ENCODE peak calls at places on chromosomes 4 and X, in eight cellular contexts. One of them, this sample, is unnamed.

GRCh38 chr4:156970501-156971167 is 965 bp downstream of the PDGFC start:
- DNase-seq in left ventricle myocardium inferior: peak; percentile 55
- DNase-seq in fibroblast of lung: peak; percentile 70
- DNase-seq in Panc1: no peak
- DNase-seq in endothelial cell of umbilical vein: peak; percentile 73
- DNase-seq in transverse colon: peak; percentile 61
- DNase-seq in lower lobe of right lung: peak; percentile 76
- DNase-seq in PC-3: peak; percentile 56
- DNase-seq in this sample: no peak

GRCh38 chrX:22674947-22675346 is 324.8 kb upstream of the DDX53 start:
- DNase-seq in left ventricle myocardium inferior: no peak
- DNase-seq in fibroblast of lung: no peak
- DNase-seq in Panc1: no peak
- DNase-seq in endothelial cell of umbilical vein: no peak
- DNase-seq in transverse colon: no peak
- DNase-seq in lower lobe of right lung: no peak
- DNase-seq in PC-3: no peak
- DNase-seq in this sample: no peak

GRCh38 chr4:97924341-97924958 is 218.8 kb downstream of the STPG2 start:
- DNase-seq in left ventricle myocardium inferior: no peak
- DNase-seq in fibroblast of lung: no peak
- DNase-seq in Panc1: no peak
- DNase-seq in endothelial cell of umbilical vein: peak; percentile 6
- DNase-seq in transverse colon: no peak
- DNase-seq in lower lobe of right lung: no peak
- DNase-seq in PC-3: no peak
- DNase-seq in this sample: no peak

GRCh38 chrX:71128166-71128833 is 9.9 kb downstream of the MED12 start:
- DNase-seq in left ventricle myocardium inferior: no peak
- DNase-seq in fibroblast of lung: no peak
- DNase-seq in Panc1: no peak
- DNase-seq in endothelial cell of umbilical vein: no peak
- DNase-seq in transverse colon: no peak
- DNase-seq in lower lobe of right lung: no peak
- DNase-seq in PC-3: no peak
- DNase-seq in this sample: peak; percentile 9

GRCh38 chr4:48109413-48110263 is 24.4 kb downstream of the TXK start:
- DNase-seq in left ventricle myocardium inferior: no peak
- DNase-seq in fibroblast of lung: peak; percentile 56
- DNase-seq in Panc1: peak; percentile 35
- DNase-seq in endothelial cell of umbilical vein: peak; percentile 66
- DNase-seq in transverse colon: no peak
- DNase-seq in lower lobe of right lung: no peak
- DNase-seq in PC-3: peak; percentile 74
- DNase-seq in this sample: peak; percentile 23

GRCh38 chr4:73445383-73446335 is 9.6 kb downstream of the AFP start:
- DNase-seq in left ventricle myocardium inferior: no peak
- DNase-seq in fibroblast of lung: no peak
- DNase-seq in Panc1: no peak
- DNase-seq in endothelial cell of umbilical vein: no peak
- DNase-seq in transverse colon: no peak
- DNase-seq in lower lobe of right lung: no peak
- DNase-seq in PC-3: no peak
- DNase-seq in this sample: no peak

GRCh38 chr4:149793459-149793858 is 22.2 kb downstream of the IQCM start:
- DNase-seq in left ventricle myocardium inferior: no peak
- DNase-seq in fibroblast of lung: peak; percentile 49
- DNase-seq in Panc1: no peak
- DNase-seq in endothelial cell of umbilical vein: no peak
- DNase-seq in transverse colon: no peak
- DNase-seq in lower lobe of right lung: no peak
- DNase-seq in PC-3: peak; percentile 25
- DNase-seq in this sample: peak; percentile 21

GRCh38 chr4:88609387-88609786 is 17.1 kb downstream of the HERC3 start:
- DNase-seq in left ventricle myocardium inferior: no peak
- DNase-seq in fibroblast of lung: no peak
- DNase-seq in Panc1: no peak
- DNase-seq in endothelial cell of umbilical vein: peak; percentile 69
- DNase-seq in transverse colon: no peak
- DNase-seq in lower lobe of right lung: no peak
- DNase-seq in PC-3: peak; percentile 57
- DNase-seq in this sample: no peak

GRCh38 chr4:121977251-121978168 is 25.6 kb upstream of the TRPC3 start:
- DNase-seq in left ventricle myocardium inferior: no peak
- DNase-seq in fibroblast of lung: peak; percentile 27
- DNase-seq in Panc1: no peak
- DNase-seq in endothelial cell of umbilical vein: no peak
- DNase-seq in transverse colon: no peak
- DNase-seq in lower lobe of right lung: no peak
- DNase-seq in PC-3: no peak
- DNase-seq in this sample: no peak

GRCh38 chrX:1134976-1135375 is 77.5 kb downstream of the CRLF2 start:
- DNase-seq in left ventricle myocardium inferior: no peak
- DNase-seq in fibroblast of lung: no peak
- DNase-seq in Panc1: no peak
- DNase-seq in endothelial cell of umbilical vein: no peak
- DNase-seq in transverse colon: no peak
- DNase-seq in lower lobe of right lung: no peak
- DNase-seq in PC-3: no peak
- DNase-seq in this sample: no peak

GRCh38 chr4:17400696-17401095 is 111.2 kb downstream of the QDPR start:
- DNase-seq in left ventricle myocardium inferior: no peak
- DNase-seq in fibroblast of lung: peak; percentile 9
- DNase-seq in Panc1: no peak
- DNase-seq in endothelial cell of umbilical vein: no peak
- DNase-seq in transverse colon: no peak
- DNase-seq in lower lobe of right lung: no peak
- DNase-seq in PC-3: no peak
- DNase-seq in this sample: no peak

DNA sequence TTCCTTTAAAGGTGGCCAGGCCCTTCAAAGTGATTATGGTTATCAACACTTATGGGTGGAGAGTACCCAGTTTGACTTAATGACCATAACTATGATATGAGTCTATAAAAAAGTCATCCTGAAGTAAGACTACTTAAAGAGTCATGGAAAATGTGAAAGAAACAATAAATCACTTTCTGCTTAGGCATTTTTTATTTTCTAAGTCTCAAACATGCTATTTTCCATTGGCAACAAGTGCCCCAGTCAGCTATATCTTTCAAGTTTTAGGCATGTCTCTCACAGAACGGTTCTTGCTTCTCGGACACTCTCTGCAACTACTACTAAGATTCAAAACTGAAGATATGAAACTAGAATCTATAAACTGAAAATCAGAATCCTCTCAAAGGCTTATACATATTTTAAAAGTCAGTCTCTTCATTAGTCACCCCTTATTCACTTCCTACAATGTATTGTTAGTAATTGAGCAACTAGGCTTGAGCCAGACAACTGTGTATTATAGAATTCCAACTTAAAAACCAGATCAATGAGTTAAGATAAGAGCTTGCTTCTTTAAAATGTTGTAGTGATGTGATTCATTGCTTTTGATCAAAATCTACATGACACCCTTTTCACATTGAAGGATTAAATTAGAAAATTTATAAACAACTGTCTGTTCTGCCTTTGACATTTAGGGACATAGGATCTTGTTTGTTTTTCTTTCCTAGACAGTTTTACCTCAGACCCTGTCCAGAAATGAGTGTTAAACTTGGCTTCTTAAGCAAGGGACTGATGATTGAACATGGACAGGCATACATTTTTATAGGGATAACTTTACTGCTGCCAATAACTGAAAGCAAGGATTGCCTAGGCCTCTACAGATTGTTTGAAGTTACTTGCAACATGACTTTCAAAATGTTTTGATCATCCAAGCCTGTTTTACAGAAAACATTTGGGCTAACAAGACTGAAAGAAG is 2.9 kb downstream of the ANTXR2 start:
- DNase-seq in left ventricle myocardium inferior: no peak
- DNase-seq in fibroblast of lung: peak; percentile 53
- DNase-seq in Panc1: no peak
- DNase-seq in endothelial cell of umbilical vein: peak; percentile 17
- DNase-seq in transverse colon: no peak
- DNase-seq in lower lobe of right lung: no peak
- DNase-seq in PC-3: peak; percentile 17
- DNase-seq in this sample: peak; percentile 58
- H3K4me3 ChIP-seq in left ventricle myocardium inferior: peak overlapping the region; percentile 87
- H3K4me3 ChIP-seq in fibroblast of lung: peak overlapping the region; percentile 92
- H3K4me3 ChIP-seq in Panc1: peak overlapping the region; percentile 85
- H3K4me3 ChIP-seq in endothelial cell of umbilical vein: peak overlapping the region; percentile 88
- H3K4me3 ChIP-seq in transverse colon: peak overlapping the region; percentile 84
- H3K4me3 ChIP-seq in lower lobe of right lung: peak overlapping the region; percentile 93
- H3K4me3 ChIP-seq in PC-3: peak overlapping the region; percentile 94
- H3K4me3 ChIP-seq in this sample: peak overlapping the region; percentile 96

GRCh38 chr4:38016698-38017097 is 56.5 kb downstream of the PTTG2 start:
- DNase-seq in left ventricle myocardium inferior: no peak
- DNase-seq in fibroblast of lung: no peak
- DNase-seq in Panc1: no peak
- DNase-seq in endothelial cell of umbilical vein: no peak
- DNase-seq in transverse colon: no peak
- DNase-seq in lower lobe of right lung: no peak
- DNase-seq in PC-3: no peak
- DNase-seq in this sample: no peak

GRCh38 chr4:38023347-38024202 is 63.4 kb downstream of the PTTG2 start:
- DNase-seq in left ventricle myocardium inferior: no peak
- DNase-seq in fibroblast of lung: no peak
- DNase-seq in Panc1: no peak
- DNase-seq in endothelial cell of umbilical vein: peak; percentile 39
- DNase-seq in transverse colon: no peak
- DNase-seq in lower lobe of right lung: no peak
- DNase-seq in PC-3: no peak
- DNase-seq in this sample: no peak

GRCh38 chr4:38017579-38017978 is 57.4 kb downstream of the PTTG2 start:
- DNase-seq in left ventricle myocardium inferior: no peak
- DNase-seq in fibroblast of lung: no peak
- DNase-seq in Panc1: no peak
- DNase-seq in endothelial cell of umbilical vein: no peak
- DNase-seq in transverse colon: no peak
- DNase-seq in lower lobe of right lung: no peak
- DNase-seq in PC-3: no peak
- DNase-seq in this sample: no peak

GRCh38 chr4:38021751-38022150 is 61.6 kb downstream of the PTTG2 start:
- DNase-seq in left ventricle myocardium inferior: no peak
- DNase-seq in fibroblast of lung: no peak
- DNase-seq in Panc1: no peak
- DNase-seq in endothelial cell of umbilical vein: no peak
- DNase-seq in transverse colon: no peak
- DNase-seq in lower lobe of right lung: no peak
- DNase-seq in PC-3: no peak
- DNase-seq in this sample: no peak

GRCh38 chr4:38020386-38020785 is 60.2 kb downstream of the PTTG2 start:
- DNase-seq in left ventricle myocardium inferior: no peak
- DNase-seq in fibroblast of lung: no peak
- DNase-seq in Panc1: no peak
- DNase-seq in endothelial cell of umbilical vein: no peak
- DNase-seq in transverse colon: no peak
- DNase-seq in lower lobe of right lung: no peak
- DNase-seq in PC-3: no peak
- DNase-seq in this sample: no peak
- H3K4me1 ChIP-seq in left ventricle myocardium inferior: peaks cover 37% of the 10 kb centered on the region
- H3K4me1 ChIP-seq in fibroblast of lung: no peaks in the 10 kb centered on the region
- H3K4me1 ChIP-seq in Panc1: no peaks in the 10 kb centered on the region
- H3K4me1 ChIP-seq in endothelial cell of umbilical vein: peaks cover 5% of the 10 kb centered on the region
- H3K4me1 ChIP-seq in transverse colon: no peaks in the 10 kb centered on the region
- H3K4me1 ChIP-seq in lower lobe of right lung: no peaks in the 10 kb centered on the region
- H3K4me1 ChIP-seq in PC-3: no peaks in the 10 kb centered on the region
- H3K4me1 ChIP-seq in this sample: no peaks in the 10 kb centered on the region

DNA sequence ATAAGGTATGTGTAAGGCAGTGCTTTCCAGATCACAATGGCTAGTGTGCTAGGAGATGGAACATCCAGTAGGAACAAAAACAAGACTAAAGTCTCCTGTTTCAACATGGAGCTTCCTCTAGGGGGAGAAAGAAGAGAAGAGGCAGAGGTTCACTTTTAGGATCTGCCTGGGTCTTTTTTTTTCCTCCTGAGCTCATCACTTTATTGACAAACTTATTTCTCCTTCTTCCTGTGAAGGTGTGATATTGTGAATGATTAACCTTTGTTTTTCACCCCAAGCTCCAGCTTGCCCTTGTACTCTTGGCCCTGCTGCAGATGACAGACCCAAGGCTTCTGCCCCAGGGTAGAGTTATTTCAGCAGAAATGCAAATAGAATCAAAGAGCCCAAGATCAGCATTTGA is 13.5 kb downstream of the PAGE4 start:
- DNase-seq in left ventricle myocardium inferior: no peak
- DNase-seq in fibroblast of lung: no peak
- DNase-seq in Panc1: no peak
- DNase-seq in endothelial cell of umbilical vein: no peak
- DNase-seq in transverse colon: no peak
- DNase-seq in lower lobe of right lung: no peak
- DNase-seq in PC-3: no peak
- DNase-seq in this sample: no peak
- TF ChIP-seq CTCF in left ventricle myocardium inferior: no peak
- TF ChIP-seq CTCF in fibroblast of lung: no peak
- TF ChIP-seq CTCF in Panc1: no peak
- TF ChIP-seq CTCF in endothelial cell of umbilical vein: no peak
- TF ChIP-seq CTCF in transverse colon: no peak
- TF ChIP-seq CTCF in lower lobe of right lung: no peak
- TF ChIP-seq CTCF in PC-3: no peak
- TF ChIP-seq CTCF in this sample: no peak

GRCh38 chr4:39166177-39166576 is 16.2 kb upstream of the WDR19 start:
- DNase-seq in left ventricle myocardium inferior: no peak
- DNase-seq in fibroblast of lung: no peak
- DNase-seq in Panc1: no peak
- DNase-seq in endothelial cell of umbilical vein: no peak
- DNase-seq in transverse colon: no peak
- DNase-seq in lower lobe of right lung: no peak
- DNase-seq in PC-3: no peak
- DNase-seq in this sample: no peak
- H3K4me3 ChIP-seq in left ventricle myocardium inferior: no peak overlapping the region
- H3K4me3 ChIP-seq in fibroblast of lung: no peak overlapping the region
- H3K4me3 ChIP-seq in Panc1: no peak overlapping the region
- H3K4me3 ChIP-seq in endothelial cell of umbilical vein: no peak overlapping the region
- H3K4me3 ChIP-seq in transverse colon: no peak overlapping the region
- H3K4me3 ChIP-seq in lower lobe of right lung: no peak overlapping the region
- H3K4me3 ChIP-seq in PC-3: no peak overlapping the region
- H3K4me3 ChIP-seq in this sample: no peak overlapping the region

DNA sequence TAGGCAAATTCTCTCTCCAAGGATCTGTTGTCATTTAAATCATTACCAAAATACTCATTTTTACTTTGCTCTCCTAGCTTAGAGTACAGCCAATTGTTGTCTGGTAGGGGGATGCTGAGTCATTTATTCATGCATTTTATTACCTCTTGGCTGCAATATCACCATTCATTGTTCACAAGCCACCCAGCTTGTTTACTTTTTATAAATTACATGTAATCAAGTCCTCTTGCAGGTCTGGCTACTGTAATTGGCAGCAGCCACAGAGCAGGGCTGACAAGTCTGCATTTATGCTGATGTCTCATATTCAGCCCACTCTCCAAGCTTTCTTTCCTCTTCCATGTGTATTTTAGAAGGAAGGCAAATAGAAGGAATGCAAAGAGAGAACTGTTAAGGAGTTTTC is 15.4 kb downstream of the GAB1 start:
- DNase-seq in left ventricle myocardium inferior: no peak
- DNase-seq in fibroblast of lung: no peak
- DNase-seq in Panc1: no peak
- DNase-seq in endothelial cell of umbilical vein: peak; percentile 92
- DNase-seq in transverse colon: peak; percentile 64
- DNase-seq in lower lobe of right lung: no peak
- DNase-seq in PC-3: peak; percentile 86
- DNase-seq in this sample: peak; percentile 36
- H3K4me1 ChIP-seq in left ventricle myocardium inferior: no peaks in the 10 kb centered on the region
- H3K4me1 ChIP-seq in fibroblast of lung: peaks cover 13% of the 10 kb centered on the region
- H3K4me1 ChIP-seq in Panc1: no peaks in the 10 kb centered on the region
- H3K4me1 ChIP-seq in endothelial cell of umbilical vein: peaks cover 17% of the 10 kb centered on the region
- H3K4me1 ChIP-seq in transverse colon: peaks cover 44% of the 10 kb centered on the region
- H3K4me1 ChIP-seq in lower lobe of right lung: peaks cover 59% of the 10 kb centered on the region
- H3K4me1 ChIP-seq in PC-3: peaks cover 42% of the 10 kb centered on the region
- H3K4me1 ChIP-seq in this sample: peaks cover 14% of the 10 kb centered on the region